ENCODE peak calls at places on chromosomes 11 and 22, in ten cellular contexts. S, Y, Z, P, W, O, U, J, G and A are unnamed samples. For H3K4me1, the result is how much of the 10 kb centered on the place peaks cover.

GRCh38 chr11:12001152-12001551 is 7.3 kb downstream of the DKK3 start:
- DNase-seq in W (no peak), P (no peak), Y (no peak), G (no peak), U (peak), O (no peak), S (no peak), J (no peak), Z (no peak), A (no peak)

GRCh38 chr22:39655736-39656285 is 85.3 kb downstream of the CACNA1I start:
- DNase-seq in P (no peak), Z (no peak), O (no peak), S (peak), G (no peak), W (no peak), Y (no peak), U (no peak), J (no peak), A (no peak)

GRCh38 chr11:74948898-74949747 is at the start of the genes SPCS2 and XRRA1:
- DNase-seq in P (peak), O (peak), J (peak), W (peak), Y (peak), S (peak), G (peak), Z (peak), U (peak), A (peak)

GRCh38 chr11:113114452-113115027 is 153.3 kb downstream of the NCAM1 start:
- DNase-seq in Z (no peak), S (peak), U (no peak), G (peak), W (no peak), Y (no peak), O (no peak), P (peak), J (no peak), A (peak)

GRCh38 chr11:75398906-75399305 is 412 bp upstream of the RPS3 start:
- DNase-seq in U (no peak), P (no peak), S (no peak), G (no peak), Z (no peak), Y (no peak), J (peak), W (no peak), O (no peak), A (no peak)

GRCh38 chr11:96038046-96038445 is 114.1 kb upstream of the MTMR2 start:
- DNase-seq in W (no peak), S (no peak), U (no peak), G (no peak), Z (no peak), Y (no peak), O (no peak), J (no peak), P (no peak), A (no peak)

GRCh38 chr11:18384157-18384641 is 10.2 kb upstream of the LDHA start:
- DNase-seq in U (peak), Y (peak), O (peak), G (peak), P (peak), Z (no peak), J (peak), W (peak), S (peak), A (peak)

GRCh38 chr22:20128902-20129746 is 2.5 kb upstream of the ZDHHC8 start:
- DNase-seq in S (no peak), J (no peak), O (peak), U (no peak), Y (peak), G (no peak), W (no peak), P (no peak), Z (no peak), A (peak)

GRCh38 chr11:32531528-32531927 is 52.1 kb upstream of the EIF3M start:
- DNase-seq in S (no peak), Z (no peak), W (no peak), P (no peak), O (no peak), G (no peak), U (no peak), J (no peak), Y (no peak), A (no peak)

GRCh38 chr11:113496026-113496651 is 20.9 kb upstream of the DRD2 start:
- DNase-seq in O (no peak), Z (no peak), J (no peak), S (no peak), W (no peak), G (no peak), P (no peak), Y (no peak), U (no peak), A (no peak)

GRCh38 chr11:44840526-44840925 is 110.2 kb downstream of the TP53I11 start:
- DNase-seq in U (no peak), P (no peak), O (no peak), J (no peak), Z (no peak), W (no peak), G (no peak), S (peak), Y (no peak), A (no peak)

GRCh38 chr11:47756208-47756607 is 10.9 kb downstream of the FNBP4 start:
- DNase-seq in W (no peak), G (no peak), P (no peak), U (no peak), S (no peak), J (no peak), O (no peak), Z (no peak), Y (no peak), A (no peak)

GRCh38 chr11:44016546-44017442 is 31.0 kb upstream of the ACCSL start:
- DNase-seq in W (no peak), Z (no peak), O (no peak), U (peak), S (no peak), G (no peak), J (no peak), Y (no peak), P (peak), A (peak)

GRCh38 chr11:128422576-128423370 is 164.6 kb downstream of the ETS1 start:
- DNase-seq in J (peak), Y (no peak), Z (no peak), P (no peak), W (no peak), O (no peak), G (no peak), U (no peak), S (peak), A (peak)

GRCh38 chr11:64909653-64910343 is 7.2 kb downstream of the ATG2A start:
- DNase-seq in U (no peak), G (no peak), Z (no peak), S (no peak), P (no peak), J (peak), W (no peak), Y (no peak), O (no peak), A (no peak)

GRCh38 chr11:70782401-70782913 is 384.1 kb downstream of the CTTN start:
- DNase-seq in O (no peak), G (no peak), W (no peak), U (no peak), S (no peak), P (no peak), Y (no peak), Z (no peak), J (no peak), A (no peak)

GRCh38 chr11:67014343-67014742 is 8.6 kb upstream of the SYT12 start:
- DNase-seq in U (no peak), Z (no peak), O (no peak), S (no peak), P (no peak), J (no peak), G (no peak), Y (no peak), W (no peak), A (no peak)

GRCh38 chr11:12543596-12544415 is 130.4 kb upstream of the TEAD1 start:
- DNase-seq in Y (no peak), G (no peak), W (no peak), O (no peak), Z (no peak), S (no peak), J (no peak), U (no peak), P (no peak), A (peak)

GRCh38 chr11:63762662-63763505 is 5.7 kb downstream of the ZFTA start:
- DNase-seq in W (no peak), G (no peak), J (no peak), U (no peak), O (no peak), S (peak), P (peak), Z (no peak), Y (peak), A (peak)

GRCh38 chr11:9263840-9264380 is 1.2 kb downstream of the DENND5A start:
- DNase-seq in J (no peak), Z (no peak), O (no peak), Y (no peak), P (no peak), G (no peak), W (peak), S (peak), U (no peak), A (no peak)

GRCh38 chr11:113255741-113256140 is 58.6 kb upstream of the TTC12 start:
- DNase-seq in O (no peak), Y (no peak), J (no peak), P (no peak), U (no peak), W (no peak), G (no peak), Z (no peak), S (no peak), A (no peak)

GRCh38 chr11:84129961-84130576 is 843.9 kb upstream of the CCDC90B start:
- DNase-seq in W (no peak), S (no peak), O (no peak), J (no peak), P (no peak), U (no peak), Z (no peak), G (no peak), Y (no peak), A (no peak)

GRCh38 chr22:45923812-45924211 is 53.1 kb downstream of the WNT7B start:
- DNase-seq in W (no peak), U (no peak), O (no peak), Z (no peak), P (no peak), G (no peak), J (no peak), S (no peak), Y (no peak), A (no peak)

GRCh38 chr22:33076368-33076767 is 18.2 kb upstream of the SYN3 start:
- DNase-seq in Z (no peak), P (no peak), J (no peak), U (no peak), O (no peak), G (no peak), W (no peak), Y (no peak), S (no peak), A (no peak)

GRCh38 chr11:74268451-74268850 is 43.0 kb downstream of the P4HA3 start:
- DNase-seq in W (no peak), Z (no peak), G (no peak), J (no peak), S (no peak), Y (no peak), O (no peak), P (no peak), U (no peak), A (no peak)

GRCh38 chr22:29268511-29269229 is 602 bp downstream of the EWSR1 start:
- DNase-seq in U (no peak), P (peak), J (no peak), W (no peak), Z (peak), G (no peak), O (peak), Y (peak), S (peak), A (peak)

GRCh38 chr11:42077794-42078193 is 618.3 kb upstream of the LRRC4C start:
- DNase-seq in P (no peak), U (no peak), Z (no peak), Y (no peak), W (no peak), S (no peak), O (no peak), G (no peak), J (no peak), A (no peak)
- H3K4me1 ChIP-seq in P (under half), U (under half), Z (under half), Y (under half), W (under half), S (under half), O (under half), G (under half), J (under half), A (under half)

DNA sequence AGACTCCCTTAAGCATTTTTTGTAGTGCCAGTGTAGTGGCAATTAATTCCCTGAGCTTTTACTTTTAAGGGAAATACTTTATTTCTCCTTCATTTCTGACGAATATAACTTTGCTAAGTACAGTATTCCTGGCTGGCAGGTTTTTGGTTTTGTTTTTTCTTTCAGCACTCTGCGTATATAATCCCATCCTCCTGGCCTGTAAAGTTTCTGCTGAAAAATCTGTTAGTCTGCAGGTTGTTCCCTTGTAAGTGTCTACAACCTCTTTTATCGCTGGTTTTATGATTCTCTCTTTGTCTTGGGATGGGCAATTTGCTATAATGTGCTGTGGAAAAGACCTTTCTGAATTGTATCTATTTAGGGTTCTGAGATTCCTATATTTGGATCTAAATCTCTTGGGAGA is 56.0 kb downstream of the KCNQ1OT1 start:
- DNase-seq in P (no peak), J (no peak), U (no peak), S (no peak), Y (no peak), G (no peak), W (no peak), O (no peak), Z (no peak), A (no peak)
- TF ChIP-seq POLR2AphosphoS5 in P (no peak), J (no peak), U (no peak), S (no peak), Y (no peak), G (no peak), W (no peak), O (no peak), Z (no peak), A (no peak)

DNA sequence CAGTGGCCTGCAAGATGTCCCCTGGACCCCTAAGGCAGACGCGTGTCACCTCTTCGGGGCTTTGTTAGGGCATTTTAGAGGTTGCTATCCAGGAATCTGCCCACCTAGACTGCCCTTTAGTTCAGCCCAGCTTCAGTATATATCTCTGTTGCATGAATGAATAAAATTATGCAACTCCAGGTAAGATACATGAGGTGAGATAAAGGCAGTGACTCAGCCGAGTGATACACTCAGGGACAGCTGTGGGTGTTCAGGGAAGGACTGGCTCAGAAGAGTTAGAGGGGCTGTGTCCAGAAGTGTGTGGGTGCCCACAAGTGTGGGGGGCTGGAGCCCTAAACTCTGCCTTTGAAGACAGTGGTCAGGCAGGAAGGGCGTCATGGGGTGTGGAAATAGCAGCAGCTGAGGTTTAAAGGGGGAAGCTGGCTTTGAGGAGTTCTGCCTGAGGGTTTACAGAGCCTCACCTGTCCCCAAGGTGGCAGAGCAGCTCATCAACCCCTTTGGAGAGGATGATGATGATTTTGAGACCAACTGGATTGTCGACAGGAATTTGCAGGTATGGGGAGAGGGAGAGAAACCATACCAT is 8.3 kb downstream of the FTH1 start:
- DNase-seq in Z (no peak), G (no peak), U (peak), S (no peak), Y (no peak), W (no peak), J (peak), O (no peak), P (no peak), A (no peak)
- H3K4me1 ChIP-seq in Z (under half), G (under half), U (half or more), S (under half), Y (under half), W (under half), J (half or more), O (under half), P (half or more), A (half or more)

DNA sequence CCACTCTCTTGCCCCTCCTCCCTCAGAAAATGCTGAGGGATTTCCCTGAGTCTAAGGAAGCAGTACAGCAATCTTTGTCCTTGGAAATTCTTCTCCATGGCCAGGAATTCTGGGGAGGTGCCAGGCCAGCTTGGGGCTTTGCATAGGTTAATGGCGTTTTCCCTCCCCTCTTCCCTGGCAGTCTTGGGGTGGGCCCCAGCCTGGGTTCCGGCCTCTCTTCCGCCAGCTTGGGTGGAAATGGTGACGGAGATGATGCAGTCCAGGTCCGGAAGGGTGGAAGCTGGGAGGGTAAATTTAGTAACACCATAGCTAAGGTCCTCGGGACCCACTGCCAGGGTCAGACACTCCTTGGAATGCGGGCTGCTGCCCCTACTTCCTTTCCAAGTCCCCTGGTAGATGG is 5.0 kb downstream of the PHLDB1 start:
- DNase-seq in P (peak), Z (no peak), S (no peak), G (peak), U (peak), O (no peak), Y (peak), W (no peak), J (peak), A (no peak)
- TF ChIP-seq POLR2AphosphoS5 in P (no peak), Z (no peak), S (no peak), G (no peak), U (no peak), O (no peak), Y (peak), W (no peak), J (no peak), A (peak)

DNA sequence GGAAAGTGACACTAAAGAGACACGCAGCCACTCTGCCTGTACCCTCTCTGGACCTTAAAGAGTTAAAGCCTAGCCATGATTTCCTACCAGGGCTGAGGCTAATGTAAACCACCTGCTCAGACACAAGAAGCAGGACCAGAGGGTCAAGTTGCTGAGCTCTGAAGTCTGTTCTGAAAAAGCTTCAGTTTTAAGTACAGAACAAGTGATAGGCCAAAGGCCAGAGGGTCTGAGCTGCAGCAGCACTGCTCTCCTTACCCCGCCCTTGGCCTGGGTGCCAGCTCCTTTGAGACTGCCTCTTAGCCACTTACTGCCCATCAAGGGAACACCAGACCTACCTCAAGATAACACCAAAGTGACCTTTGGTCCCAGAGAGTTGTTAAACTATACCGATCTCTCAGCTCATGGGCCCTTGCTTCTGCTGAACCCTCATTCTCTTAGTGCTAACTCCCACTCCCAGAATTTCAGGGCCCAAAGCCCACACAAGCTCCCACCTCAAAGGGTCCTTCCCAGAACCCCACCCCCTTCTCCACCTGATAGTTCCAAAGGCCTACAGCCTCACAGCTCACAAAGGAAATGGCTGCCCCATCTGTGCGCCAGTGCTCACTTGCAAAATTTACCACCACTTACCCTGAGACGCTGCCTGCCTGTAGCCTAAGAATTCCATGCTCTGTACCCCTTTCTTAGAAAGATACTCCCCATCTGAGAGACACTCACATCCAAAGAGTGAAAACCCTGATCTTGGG is 40.6 kb downstream of the IL18BP start:
- DNase-seq in W (no peak), G (no peak), U (peak), S (peak), J (no peak), Z (no peak), O (no peak), Y (peak), P (no peak), A (peak)
- H3K4me1 ChIP-seq in W (under half), G (under half), U (half or more), S (under half), J (half or more), Z (half or more), O (under half), Y (under half), P (half or more), A (under half)

DNA sequence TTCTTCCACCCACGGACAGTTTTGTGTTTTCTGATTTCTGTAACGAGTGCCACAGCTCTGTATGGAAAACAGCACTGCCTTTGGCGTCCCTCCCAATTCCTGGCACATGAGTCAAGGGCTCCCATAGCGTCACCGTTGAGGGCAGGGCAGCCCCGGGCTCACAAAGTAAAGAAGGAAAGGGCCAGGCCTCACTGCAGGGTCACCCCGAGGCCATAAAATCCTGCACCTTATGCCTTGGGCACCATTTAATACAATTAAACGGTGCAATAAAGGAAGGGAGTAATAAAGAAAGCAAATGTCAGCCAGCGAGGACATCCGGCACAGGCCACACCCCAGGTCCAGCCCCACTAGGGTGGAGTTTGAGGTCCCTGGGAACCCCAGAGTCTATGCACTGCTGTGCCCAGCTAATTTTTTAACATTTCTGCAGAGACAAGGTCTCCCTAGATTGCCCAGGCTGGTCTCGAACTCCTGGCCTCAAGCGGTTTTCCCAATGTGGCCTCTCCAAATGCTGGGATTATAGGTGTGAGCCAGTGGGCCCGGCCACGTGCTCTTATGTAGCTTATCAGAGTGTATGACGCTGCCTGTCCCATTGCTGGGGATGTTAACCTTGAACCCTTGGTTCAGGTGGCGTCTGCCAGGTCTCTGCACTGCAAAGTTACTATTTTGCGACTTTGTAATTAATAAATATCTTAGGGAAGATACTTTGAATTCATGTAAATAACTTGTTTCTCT is 13.6 kb upstream of the MUC2 start:
- DNase-seq in W (no peak), P (no peak), Z (peak), S (no peak), G (peak), U (peak), O (no peak), J (peak), Y (peak), A (peak)
- TF ChIP-seq POLR2AphosphoS5 in W (no peak), P (no peak), Z (peak), S (no peak), G (no peak), U (no peak), O (no peak), J (peak), Y (no peak), A (no peak)